ENCODE peak calls at places on chromosomes 6 and 20, in ten cellular contexts. P is DMS153; N is fibroblast of lung; H is NCI-H774; E is NCI-H82; M is NCI-H1105; I is activated naive CD4-positive, alpha-beta T cell; V is T-helper 1 cell; U is activated T-helper 1 cell treated with anti-CD3 and anti-CD28 coated beads, Interleukin-12 subunit alpha, Interleukin-12 subunit beta, Interleukin-2, Interleukin-4 antibody, amounts not matched to agents 30 ng/mL and 10 ng/mL and 1 ng/mL, durations not matched to agents 14 hours and 24 hours and 36 hours; J is occipital lobe. K is an unnamed sample.

GRCh38 chr20:51660741-51661608 is 107.2 kb downstream of the ATP9A start:
- DNase-seq in P (no peak), N (peak), H (no peak), E (no peak), M (no peak), I (no peak), V (no peak), U (no peak), J (no peak), K (no peak)

GRCh38 chr20:37354210-37355195 is 8.6 kb downstream of the SRC start:
- DNase-seq in P (no peak), N (no peak), H (no peak), E (no peak), M (no peak), I (no peak), V (no peak), U (no peak), J (no peak), K (no peak)

GRCh38 chr6:167031082-167031709 is 32.0 kb downstream of the CEP43 start:
- DNase-seq in P (no peak), N (no peak), H (no peak), E (no peak), M (no peak), I (no peak), V (no peak), U (no peak), J (no peak), K (no peak)

GRCh38 chr6:11368264-11368663 is 135.8 kb upstream of the NEDD9 start:
- DNase-seq in P (no peak), N (no peak), H (no peak), E (no peak), M (no peak), I (no peak), V (no peak), U (no peak), J (no peak), K (no peak)

GRCh38 chr20:5328228-5328627 is 11.5 kb upstream of the PROKR2 start:
- DNase-seq in P (no peak), N (no peak), H (no peak), E (no peak), M (no peak), I (no peak), V (no peak), U (no peak), J (no peak), K (no peak)

GRCh38 chr6:18509871-18510643 is 122.9 kb downstream of the RNF144B start:
- DNase-seq in P (no peak), N (no peak), H (no peak), E (no peak), M (no peak), I (no peak), V (no peak), U (no peak), J (no peak), K (no peak)

GRCh38 chr20:35398660-35399144 is 13.1 kb downstream of the UQCC1 start:
- DNase-seq in P (no peak), N (peak), H (no peak), E (no peak), M (no peak), I (no peak), V (no peak), U (no peak), J (no peak), K (peak)

GRCh38 chr6:113909224-113909856 is 52.2 kb downstream of the MARCKS start:
- DNase-seq in P (peak), N (peak), H (peak), E (peak), M (peak), I (no peak), V (no peak), U (no peak), J (no peak), K (peak)

GRCh38 chr20:35954907-35955251 is 577 bp upstream of the SCAND1 start:
- DNase-seq in P (peak), N (peak), H (no peak), E (peak), M (no peak), I (no peak), V (no peak), U (no peak), J (no peak), K (no peak)

GRCh38 chr6:37171141-37171969 is 1.4 kb downstream of the PIM1 start:
- DNase-seq in P (no peak), N (no peak), H (no peak), E (peak), M (no peak), I (peak), V (no peak), U (peak), J (no peak), K (peak)

K was measured in Ammon's horn.